ENCODE peak calls at places on chromosomes 13 and 19, in nine cellular contexts. M is AG09309, W is Panc1, E is pancreas, I is tibial artery, C is suprapubic skin, O is psoas muscle, Z is transverse colon, V is NB4. A is an unnamed sample.

GRCh38 chr13:32285633-32285965 is 29.6 kb downstream of the ZAR1L start:
- DNase-seq in M (no peak), W (no peak), E (no peak), I (no peak), C (no peak), O (no peak), Z (no peak), V (no peak), A (no peak)

GRCh38 chr13:97141564-97142005 is 80.5 kb upstream of the MBNL2 start:
- DNase-seq in M (peak; percentile 38), W (peak; percentile 69), E (peak; percentile 24), I (peak; percentile 34), C (no peak), O (no peak), Z (peak; percentile 88), V (peak; percentile 69), A (peak; percentile 82)

GRCh38 chr19:5450482-5450881 is 4.7 kb upstream of the ZNRF4 start:
- DNase-seq in M (no peak), W (no peak), E (no peak), I (no peak), C (no peak), O (no peak), Z (no peak), V (no peak), A (no peak)

GRCh38 chr19:41871573-41872383 is 5.3 kb upstream of the CD79A start:
- DNase-seq in M (no peak), W (no peak), E (no peak), I (no peak), C (no peak), O (peak; percentile 46), Z (peak; percentile 78), V (peak; percentile 95), A (no peak)

GRCh38 chr13:87907202-87907601 is 236.0 kb downstream of the SLITRK5 start:
- DNase-seq in M (no peak), W (no peak), E (no peak), I (no peak), C (no peak), O (no peak), Z (no peak), V (no peak), A (no peak)

GRCh38 chr19:11737964-11738745 is 591 bp downstream of the ZNF823 start:
- DNase-seq in M (no peak), W (no peak), E (peak; percentile 73), I (peak; percentile 37), C (peak; percentile 85), O (peak; percentile 72), Z (peak; percentile 84), V (peak; percentile 65), A (no peak)

GRCh38 chr19:18847516-18848463 is 16.0 kb downstream of the UPF1 start:
- DNase-seq in M (peak; percentile 86), W (no peak), E (no peak), I (peak; percentile 66), C (no peak), O (no peak), Z (no peak), V (no peak), A (no peak)

GRCh38 chr19:7527516-7528191 is 5.2 kb downstream of the MCOLN1 start:
- DNase-seq in M (no peak), W (no peak), E (no peak), I (peak; percentile 72), C (no peak), O (peak; percentile 73), Z (no peak), V (no peak), A (no peak)

GRCh38 chr19:43524922-43525835 is 1.8 kb downstream of the ETHE1 start:
- DNase-seq in M (no peak), W (no peak), E (peak; percentile 48), I (peak; percentile 82), C (peak; percentile 86), O (no peak), Z (peak; percentile 87), V (peak; percentile 89), A (no peak)

GRCh38 chr13:74765955-74766354 is 631.8 kb upstream of the KLF12 start:
- DNase-seq in M (no peak), W (no peak), E (no peak), I (no peak), C (no peak), O (no peak), Z (no peak), V (no peak), A (no peak)

GRCh38 chr13:104315606-104316005 is 1249.4 kb upstream of the SLC10A2 start:
- DNase-seq in M (no peak), W (peak; percentile 20), E (no peak), I (no peak), C (no peak), O (no peak), Z (no peak), V (no peak), A (peak; percentile 96)

GRCh38 chr13:40116008-40116407 is 460.5 kb downstream of the COG6 start:
- DNase-seq in M (peak; percentile 68), W (no peak), E (peak; percentile 46), I (no peak), C (no peak), O (no peak), Z (peak; percentile 79), V (peak; percentile 80), A (peak; percentile 76)

GRCh38 chr13:85985791-85986190 is 186.6 kb upstream of the SLITRK6 start:
- DNase-seq in M (no peak), W (no peak), E (no peak), I (no peak), C (no peak), O (no peak), Z (no peak), V (no peak), A (no peak)

GRCh38 chr19:6692027-6692426 is 22.1 kb upstream of the TNFSF14 start:
- DNase-seq in M (no peak), W (no peak), E (no peak), I (no peak), C (no peak), O (no peak), Z (no peak), V (no peak), A (no peak)

GRCh38 chr19:47446534-47447469 is 24.9 kb downstream of the SLC8A2 start:
- DNase-seq in M (no peak), W (no peak), E (no peak), I (no peak), C (no peak), O (no peak), Z (peak; percentile 32), V (peak; percentile 73), A (no peak)

GRCh38 chr13:113232208-113233003 is 23.0 kb downstream of the CUL4A start:
- DNase-seq in M (no peak), W (no peak), E (no peak), I (no peak), C (peak; percentile 73), O (no peak), Z (no peak), V (no peak), A (no peak)

GRCh38 chr19:19463348-19464117 is 51.8 kb downstream of the TSSK6 start:
- DNase-seq in M (peak; percentile 23), W (no peak), E (no peak), I (peak; percentile 67), C (no peak), O (peak; percentile 76), Z (no peak), V (no peak), A (no peak)

DNA sequence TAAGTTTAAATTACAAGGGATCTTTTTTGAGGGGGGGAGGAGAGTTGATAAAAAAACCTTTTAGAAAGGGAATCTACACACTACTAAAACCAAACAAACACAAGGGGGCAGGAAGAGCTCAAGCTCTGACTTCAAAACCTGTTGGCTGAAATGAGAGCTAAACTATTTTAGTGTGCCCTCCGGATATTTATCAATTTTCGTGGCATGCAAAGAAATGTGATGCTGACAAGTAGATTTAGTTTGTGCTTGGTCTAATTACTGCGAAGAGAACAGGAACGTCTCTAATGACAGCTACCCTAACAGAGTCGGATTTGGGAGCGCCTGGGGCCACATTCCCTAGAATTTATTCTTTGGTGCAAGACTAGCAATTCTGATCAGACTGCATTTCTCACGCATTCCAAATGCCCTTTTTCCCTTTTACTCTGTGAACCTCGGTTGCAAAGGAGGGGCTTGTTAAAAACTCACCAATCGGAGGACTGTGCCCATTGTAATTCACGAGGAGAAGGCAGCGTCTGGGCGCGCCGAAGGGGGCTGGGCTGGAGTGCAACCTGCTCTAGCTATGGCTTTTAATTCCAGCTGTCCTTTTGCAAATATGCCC is 804 bp upstream of the FREM2 start:
- DNase-seq in M (no peak), W (no peak), E (no peak), I (no peak), C (no peak), O (no peak), Z (no peak), V (no peak), A (no peak)
- H3K4me3 ChIP-seq in M (no peak overlapping the region), W (peak overlapping the region; percentile 49), E (peak overlapping the region; percentile 75), I (peak overlapping the region; percentile 30), C (peak overlapping the region; percentile 46), O (peak overlapping the region; percentile 89), Z (peak overlapping the region; percentile 44), V (no peak overlapping the region), A (peak overlapping the region; percentile 53)

DNA sequence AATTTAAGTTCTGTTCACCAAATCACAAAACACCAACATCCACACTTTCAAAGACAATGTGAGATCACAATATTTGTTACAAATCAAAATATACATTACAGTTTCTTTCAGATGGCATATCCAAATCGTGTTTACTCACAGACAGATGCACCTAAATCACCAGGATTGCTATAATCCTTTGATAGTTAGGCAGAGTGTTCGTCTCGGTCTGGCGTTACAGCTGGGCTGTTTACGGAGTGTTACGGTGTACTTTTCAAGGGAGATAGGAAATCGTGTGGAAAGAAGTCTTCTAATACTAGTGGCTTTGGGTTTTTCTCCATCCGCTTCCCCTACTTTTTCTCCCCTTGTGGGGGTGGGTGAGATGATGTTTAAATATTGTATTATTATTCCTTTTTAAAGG is 1.9 kb downstream of the MAB21L1 start:
- DNase-seq in M (no peak), W (no peak), E (no peak), I (no peak), C (no peak), O (no peak), Z (no peak), V (no peak), A (no peak)
- TF ChIP-seq CTCF in M (no peak), W (no peak), E (no peak), I (no peak), C (no peak), O (no peak), Z (no peak), V (no peak), A (no peak)

DNA sequence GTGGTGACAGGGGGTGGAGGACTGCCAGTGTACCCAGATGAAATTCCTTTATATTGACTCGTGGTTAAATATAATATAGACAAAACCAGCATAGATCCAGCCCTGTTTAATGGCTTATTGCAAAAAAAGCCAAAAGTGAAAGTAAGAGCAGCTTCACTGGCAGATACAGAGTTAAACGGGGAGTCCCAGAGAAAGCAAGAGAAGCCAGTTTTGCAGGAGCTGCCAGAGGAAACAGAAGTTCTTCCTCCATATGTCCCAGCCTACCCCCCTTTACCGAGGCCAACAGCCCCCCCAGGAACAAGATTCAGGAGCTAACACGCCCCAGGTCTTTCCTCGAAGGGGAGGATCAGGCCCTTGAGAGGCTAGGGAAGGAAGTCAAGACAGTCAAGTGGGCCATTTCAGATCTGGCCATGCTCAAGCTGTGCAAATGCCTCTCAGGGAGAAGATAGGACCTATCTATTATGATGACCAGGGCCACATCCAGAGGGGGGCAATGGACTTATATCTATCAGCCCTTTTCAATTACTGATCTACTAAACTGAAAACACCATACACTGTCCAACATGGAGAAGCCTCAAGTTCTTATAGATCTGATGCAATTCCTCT is 47.2 kb upstream of the ZNF737 start:
- DNase-seq in M (no peak), W (no peak), E (no peak), I (no peak), C (no peak), O (no peak), Z (no peak), V (no peak), A (no peak)
- H3K4me3 ChIP-seq in M (peak overlapping the region; percentile 26), W (peak overlapping the region; percentile 52), E (peak overlapping the region; percentile 37), I (peak overlapping the region; percentile 38), C (no peak overlapping the region), O (no peak overlapping the region), Z (no peak overlapping the region), V (no peak overlapping the region), A (no peak overlapping the region)

GRCh38 chr19:1070576-1070930 is 3.6 kb downstream of the ARHGAP45 start:
- DNase-seq in M (no peak), W (no peak), E (no peak), I (no peak), C (no peak), O (peak; percentile 37), Z (no peak), V (no peak), A (no peak)
- TF ChIP-seq CTCF in M (peak; percentile 33), W (no peak), E (no peak), I (no peak), C (no peak), O (no peak), Z (no peak), V (no peak), A (peak; percentile 35)

A was measured in kidney epithelial cell.